ENCODE peak calls at places on chromosomes 3 and 15, in ten cellular contexts. U, K, H, G, W, R, D, P, O and N are unnamed samples.

GRCh38 chr3:148372476-148372875 is 325.2 kb upstream of the AGTR1 start:
- DNase-seq in R (no peak), G (peak; percentile 48), P (peak; percentile 26), H (no peak), K (peak; percentile 7), U (no peak), D (no peak), O (no peak), W (no peak), N (no peak)

GRCh38 chr3:120642368-120642948 is 39.6 kb downstream of the HGD start:
- DNase-seq in H (no peak), K (peak; percentile 69), O (peak; percentile 85), D (no peak), G (no peak), U (no peak), R (no peak), W (no peak), P (no peak), N (no peak)

GRCh38 chr15:90744759-90745402 is 27.7 kb downstream of the BLM start:
- DNase-seq in R (no peak), G (no peak), D (no peak), H (no peak), P (no peak), K (peak; percentile 4), U (no peak), W (no peak), O (no peak), N (no peak)

GRCh38 chr3:166283856-166284255 is 446.6 kb upstream of the BCHE start:
- DNase-seq in H (no peak), K (peak; percentile 38), P (no peak), O (peak; percentile 78), G (no peak), U (no peak), D (no peak), W (no peak), R (no peak), N (no peak)

GRCh38 chr3:138409171-138409570 is 25.2 kb upstream of the ESYT3 start:
- DNase-seq in W (no peak), H (no peak), U (no peak), O (no peak), D (no peak), P (no peak), K (peak; percentile 47), G (no peak), R (no peak), N (no peak)

GRCh38 chr3:42097166-42097946 is 6.2 kb downstream of the TRAK1 start:
- DNase-seq in K (peak; percentile 88), P (no peak), W (no peak), R (no peak), H (no peak), D (no peak), G (no peak), U (no peak), O (peak; percentile 42), N (no peak)

GRCh38 chr3:196537319-196537984 is 22.3 kb upstream of the SMCO1 start:
- DNase-seq in W (peak; percentile 20), H (no peak), O (no peak), P (no peak), U (peak; percentile 21), K (peak; percentile 55), G (no peak), R (no peak), D (peak; percentile 44), N (no peak)

GRCh38 chr3:35659808-35660207 is 20.5 kb downstream of the ARPP21 start:
- DNase-seq in R (no peak), K (no peak), W (no peak), G (peak; percentile 56), P (no peak), D (peak; percentile 13), U (no peak), O (no peak), H (no peak), N (no peak)

GRCh38 chr15:40069178-40070165 is 30.5 kb upstream of the SRP14 start:
- DNase-seq in G (peak; percentile 77), O (peak; percentile 72), W (peak; percentile 70), H (peak; percentile 91), R (peak; percentile 92), U (peak; percentile 73), D (peak; percentile 95), P (peak; percentile 95), K (peak; percentile 87), N (peak; percentile 98)

GRCh38 chr3:50154840-50155490 is at the start of gene SEMA3F:
- DNase-seq in D (peak; percentile 80), O (peak; percentile 78), U (no peak), H (peak; percentile 54), W (peak; percentile 39), G (peak; percentile 87), P (peak; percentile 64), R (peak; percentile 65), K (peak; percentile 85), N (peak; percentile 88)

GRCh38 chr3:126621171-126621570 is 33.8 kb downstream of the TXNRD3 start:
- DNase-seq in K (peak; percentile 87), U (no peak), R (peak; percentile 59), H (no peak), P (no peak), G (no peak), W (no peak), O (peak; percentile 55), D (no peak), N (no peak)
- H3K4me1 ChIP-seq in K (peaks cover 46% of the 10 kb centered on the region), U (no peaks in the 10 kb centered on the region), R (no peaks in the 10 kb centered on the region), H (no peaks in the 10 kb centered on the region), P (no peaks in the 10 kb centered on the region), G (no peaks in the 10 kb centered on the region), W (no peaks in the 10 kb centered on the region), O (peaks cover 4% of the 10 kb centered on the region), D (no peaks in the 10 kb centered on the region), N (no peaks in the 10 kb centered on the region)

GRCh38 chr3:14415501-14415900 is 13.1 kb downstream of the SLC6A6 start:
- DNase-seq in W (no peak), P (no peak), D (no peak), U (no peak), R (no peak), H (no peak), O (peak; percentile 34), G (no peak), K (peak; percentile 62), N (no peak)

GRCh38 chr3:14414841-14415464 is 12.5 kb downstream of the SLC6A6 start:
- DNase-seq in K (peak; percentile 17), W (no peak), D (no peak), R (no peak), H (no peak), U (no peak), O (no peak), P (no peak), G (no peak), N (no peak)

GRCh38 chr3:14411988-14412387 is 9.6 kb downstream of the SLC6A6 start:
- DNase-seq in O (no peak), P (no peak), U (no peak), K (no peak), D (no peak), W (no peak), R (no peak), H (no peak), G (no peak), N (no peak)

GRCh38 chr3:14412831-14413380 is 10.5 kb downstream of the SLC6A6 start:
- DNase-seq in K (no peak), P (no peak), U (no peak), H (no peak), D (no peak), W (peak; percentile 69), R (no peak), G (no peak), O (no peak), N (peak; percentile 84)

DNA sequence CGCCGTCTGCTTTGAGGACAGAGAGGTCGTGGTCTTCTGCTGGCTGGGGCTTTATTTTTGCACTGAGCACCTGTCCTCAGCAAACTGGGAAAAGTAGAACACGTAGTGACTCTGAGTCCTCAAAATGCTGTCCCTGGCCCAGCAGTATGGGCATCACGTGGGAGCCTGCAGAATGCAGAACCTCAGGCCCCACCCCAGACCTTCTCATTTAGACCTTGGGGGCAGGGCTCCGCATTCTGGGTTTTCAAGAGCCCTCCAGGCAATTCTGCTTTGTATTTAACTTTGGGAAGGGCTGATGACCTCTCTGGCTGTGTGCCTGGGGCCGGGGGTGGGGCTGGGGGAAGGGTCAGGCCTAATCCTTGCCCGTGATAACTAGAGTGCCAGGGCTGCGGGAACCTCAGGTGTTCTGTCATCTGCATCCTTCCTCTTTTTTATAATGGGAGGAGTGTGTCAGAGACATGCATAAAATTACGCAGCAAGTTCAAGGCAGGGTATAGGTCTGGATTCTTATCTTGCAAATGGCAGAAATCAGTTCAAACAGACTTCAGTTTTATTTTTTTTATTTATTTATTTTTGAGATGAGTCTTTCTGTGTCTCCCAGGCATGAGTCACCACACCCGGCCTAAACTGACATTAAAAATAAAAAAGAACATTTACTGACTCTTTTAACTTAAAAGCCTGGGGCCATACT is 11.1 kb downstream of the SLC6A6 start:
- DNase-seq in R (no peak), D (no peak), K (peak; percentile 84), W (no peak), H (peak; percentile 86), P (no peak), G (no peak), U (no peak), O (no peak), N (no peak)
- H3K27ac ChIP-seq in R (no peak overlapping the region), D (no peak overlapping the region), K (peak overlapping the region; percentile 13), W (peak overlapping the region; percentile 11), H (no peak overlapping the region), P (peak overlapping the region; percentile 43), G (peak overlapping the region; percentile 38), U (no peak overlapping the region), O (peak overlapping the region; percentile 12), N (no peak overlapping the region)

DNA sequence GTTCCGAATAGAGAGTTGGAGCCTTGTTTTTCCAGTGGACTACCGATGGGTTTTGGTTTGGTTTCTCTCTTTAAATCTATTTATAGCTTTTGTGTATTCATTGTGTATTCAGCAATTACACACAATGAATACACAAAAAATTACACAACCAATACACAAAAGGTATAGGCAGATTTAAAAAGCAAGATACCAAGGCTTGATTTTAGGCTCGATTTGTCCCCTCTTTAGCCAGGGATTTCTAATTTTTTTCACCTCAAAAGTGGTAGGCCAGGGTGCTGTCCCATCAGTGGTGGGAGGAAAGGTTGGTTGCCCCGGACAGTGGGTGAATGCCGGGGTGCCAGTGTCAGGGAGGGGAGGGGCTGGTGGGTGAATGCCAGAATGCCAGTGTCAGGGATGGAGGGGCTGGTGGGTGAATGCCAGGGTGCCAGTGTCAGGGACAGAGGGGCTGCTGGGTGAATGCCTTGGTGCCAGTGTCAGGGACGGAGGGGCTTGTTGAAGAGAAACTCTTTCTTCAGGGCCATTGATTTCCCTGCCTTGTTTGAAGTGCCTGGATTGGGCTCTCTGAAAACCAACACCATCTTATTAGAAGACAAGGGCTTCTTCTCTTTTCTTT is 186.2 kb downstream of the GOLGA6L6 start:
- DNase-seq in R (no peak), K (no peak), W (no peak), G (no peak), D (no peak), U (no peak), O (no peak), H (no peak), P (no peak), N (peak; percentile 76)
- H3K9me3 ChIP-seq in R (no peaks in the 10 kb centered on the region), K (no peaks in the 10 kb centered on the region), W (no peaks in the 10 kb centered on the region), G (peaks cover 31% of the 10 kb centered on the region), D (no peaks in the 10 kb centered on the region), U (no peaks in the 10 kb centered on the region), O (peaks cover 30% of the 10 kb centered on the region), H (peaks cover 3% of the 10 kb centered on the region), P (no peaks in the 10 kb centered on the region), N (no peaks in the 10 kb centered on the region)

DNA sequence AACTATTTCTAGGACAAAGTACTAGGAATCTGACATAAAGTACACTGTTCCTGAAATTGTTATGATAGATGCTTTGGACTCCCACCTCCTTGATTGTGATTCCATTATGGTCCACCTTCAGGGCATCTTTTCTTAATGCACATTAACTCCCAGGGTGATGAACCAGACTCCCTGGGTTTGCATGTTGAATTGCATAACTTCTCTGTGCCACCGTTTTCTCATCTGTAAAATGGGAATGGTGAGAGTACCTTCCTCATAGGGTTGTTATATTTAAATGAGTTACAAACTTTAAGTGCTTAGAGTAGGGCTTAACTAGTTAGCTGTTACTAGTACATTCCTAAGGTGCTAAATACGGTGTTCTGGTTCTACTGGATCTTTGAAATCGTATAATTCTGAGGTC is 81.9 kb downstream of the CMSS1 start:
- DNase-seq in W (no peak), K (no peak), P (no peak), D (no peak), U (no peak), R (no peak), G (no peak), H (no peak), O (no peak), N (no peak)
- H3K4me1 ChIP-seq in W (peaks cover 2% of the 10 kb centered on the region), K (peaks cover 66% of the 10 kb centered on the region), P (no peaks in the 10 kb centered on the region), D (no peaks in the 10 kb centered on the region), U (no peaks in the 10 kb centered on the region), R (no peaks in the 10 kb centered on the region), G (peaks cover 21% of the 10 kb centered on the region), H (no peaks in the 10 kb centered on the region), O (no peaks in the 10 kb centered on the region), N (peaks cover 5% of the 10 kb centered on the region)